ENCODE peak calls at places on chromosomes 4 and X, in nine cellular contexts. P is AG04449; F is ureter; U is foreskin fibroblast; R is CD4-positive, CD25-positive, alpha-beta regulatory T cell; Y is GM18507; X is colonic mucosa; C is cerebellum; D is mucosa of descending colon. E is an unnamed sample.
A peak's percentile ranks its signal among the peaks of the same experiment; 100 is the strongest.

GRCh38 chr4:22679518-22679897 is 13.2 kb upstream of the GBA3 start:
- DNase-seq in C (no peak), U (no peak), Y (no peak), F (no peak), D (no peak), R (no peak), P (no peak), X (no peak), E (no peak)

GRCh38 chr4:145480257-145480656 is 1.4 kb upstream of the SMAD1 start:
- DNase-seq in C (no peak), P (no peak), Y (no peak), R (no peak), F (no peak), D (no peak), X (no peak), U (no peak), E (no peak)

GRCh38 chrX:153934473-153935325 is at the start of gene NAA10:
- DNase-seq in P (no peak), X (peak; percentile 69), U (peak; percentile 88), R (peak; percentile 71), D (peak; percentile 71), Y (peak; percentile 63), C (peak; percentile 91), F (no peak), E (no peak)

GRCh38 chr4:76251448-76252270 is at the start of gene FAM47E:
- DNase-seq in C (peak; percentile 60), D (peak; percentile 82), Y (no peak), R (peak; percentile 11), F (peak; percentile 75), X (peak; percentile 76), U (peak; percentile 69), P (no peak), E (no peak)

GRCh38 chr4:925771-926500 is 6.2 kb downstream of the GAK start:
- DNase-seq in C (no peak), P (no peak), D (no peak), Y (no peak), F (no peak), X (no peak), U (no peak), R (no peak), E (no peak)

GRCh38 chr4:51874551-51874950 is 31.6 kb downstream of the DCUN1D4 start:
- DNase-seq in R (no peak), D (no peak), F (no peak), Y (no peak), C (no peak), U (no peak), X (no peak), P (no peak), E (no peak)

GRCh38 chr4:177322156-177322685 is 12.5 kb downstream of the NEIL3 start:
- DNase-seq in X (no peak), D (no peak), P (no peak), Y (no peak), R (no peak), F (no peak), U (no peak), C (no peak), E (no peak)

GRCh38 chr4:3518941-3519340 is 13.3 kb downstream of the LRPAP1 start:
- DNase-seq in C (no peak), D (no peak), X (no peak), Y (no peak), P (no peak), R (no peak), F (no peak), U (no peak), E (no peak)

GRCh38 chrX:76183289-76184057 is 10.6 kb downstream of the PBDC1 start:
- DNase-seq in D (no peak), U (peak; percentile 66), X (no peak), C (no peak), F (no peak), R (no peak), P (peak; percentile 53), Y (no peak), E (no peak)